ENCODE peak calls at places on chromosome 19, in eight cellular contexts. One of them, this sample, is unnamed.

GRCh38 chr19:11814707-11815050 is 606 bp downstream of the ZNF440 start:
- DNase-seq in AG04449: no peak
- DNase-seq in heart left ventricle: no peak
- DNase-seq in cardiac muscle cell: peak; percentile 30
- DNase-seq in foreskin fibroblast: peak; percentile 54
- DNase-seq in tibial artery: no peak
- DNase-seq in fibroblast of mammary gland: peak; percentile 53
- DNase-seq in ovary: no peak
- DNase-seq in this sample: no peak

GRCh38 chr19:13281567-13282291 is 131.5 kb downstream of the IER2 start:
- DNase-seq in AG04449: no peak
- DNase-seq in heart left ventricle: no peak
- DNase-seq in cardiac muscle cell: no peak
- DNase-seq in foreskin fibroblast: no peak
- DNase-seq in tibial artery: no peak
- DNase-seq in fibroblast of mammary gland: peak; percentile 16
- DNase-seq in ovary: no peak
- DNase-seq in this sample: no peak

GRCh38 chr19:45882652-45883585 is 3.0 kb downstream of the IRF2BP1 start:
- DNase-seq in AG04449: peak; percentile 33
- DNase-seq in heart left ventricle: peak; percentile 78
- DNase-seq in cardiac muscle cell: peak; percentile 89
- DNase-seq in foreskin fibroblast: peak; percentile 93
- DNase-seq in tibial artery: peak; percentile 78
- DNase-seq in fibroblast of mammary gland: peak; percentile 86
- DNase-seq in ovary: peak; percentile 69
- DNase-seq in this sample: no peak

GRCh38 chr19:49395581-49396407 is 7.7 kb downstream of the KASH5 start:
- DNase-seq in AG04449: no peak
- DNase-seq in heart left ventricle: no peak
- DNase-seq in cardiac muscle cell: no peak
- DNase-seq in foreskin fibroblast: no peak
- DNase-seq in tibial artery: no peak
- DNase-seq in fibroblast of mammary gland: no peak
- DNase-seq in ovary: peak; percentile 22
- DNase-seq in this sample: no peak

GRCh38 chr19:28880735-28881401 is 332.1 kb downstream of the UQCRFS1 start:
- DNase-seq in AG04449: no peak
- DNase-seq in heart left ventricle: no peak
- DNase-seq in cardiac muscle cell: no peak
- DNase-seq in foreskin fibroblast: no peak
- DNase-seq in tibial artery: no peak
- DNase-seq in fibroblast of mammary gland: no peak
- DNase-seq in ovary: no peak
- DNase-seq in this sample: no peak

GRCh38 chr19:10105241-10106099 is 692 bp upstream of the PPAN start:
- DNase-seq in AG04449: no peak
- DNase-seq in heart left ventricle: no peak
- DNase-seq in cardiac muscle cell: no peak
- DNase-seq in foreskin fibroblast: no peak
- DNase-seq in tibial artery: no peak
- DNase-seq in fibroblast of mammary gland: no peak
- DNase-seq in ovary: no peak
- DNase-seq in this sample: no peak

GRCh38 chr19:806815-807421 is 9.7 kb downstream of the PTBP1 start:
- DNase-seq in AG04449: no peak
- DNase-seq in heart left ventricle: no peak
- DNase-seq in cardiac muscle cell: no peak
- DNase-seq in foreskin fibroblast: no peak
- DNase-seq in tibial artery: no peak
- DNase-seq in fibroblast of mammary gland: no peak
- DNase-seq in ovary: no peak
- DNase-seq in this sample: no peak

GRCh38 chr19:920051-920857 is 3.1 kb downstream of the KISS1R start:
- DNase-seq in AG04449: no peak
- DNase-seq in heart left ventricle: no peak
- DNase-seq in cardiac muscle cell: peak; percentile 45
- DNase-seq in foreskin fibroblast: peak; percentile 59
- DNase-seq in tibial artery: no peak
- DNase-seq in fibroblast of mammary gland: no peak
- DNase-seq in ovary: no peak
- DNase-seq in this sample: no peak

GRCh38 chr19:1125601-1126533 is 22.1 kb downstream of the GPX4 start:
- DNase-seq in AG04449: no peak
- DNase-seq in heart left ventricle: no peak
- DNase-seq in cardiac muscle cell: no peak
- DNase-seq in foreskin fibroblast: no peak
- DNase-seq in tibial artery: peak; percentile 22
- DNase-seq in fibroblast of mammary gland: peak; percentile 38
- DNase-seq in ovary: no peak
- DNase-seq in this sample: no peak

GRCh38 chr19:2734589-2735288 is 5.1 kb downstream of the SLC39A3 start:
- DNase-seq in AG04449: no peak
- DNase-seq in heart left ventricle: no peak
- DNase-seq in cardiac muscle cell: no peak
- DNase-seq in foreskin fibroblast: no peak
- DNase-seq in tibial artery: no peak
- DNase-seq in fibroblast of mammary gland: no peak
- DNase-seq in ovary: no peak
- DNase-seq in this sample: no peak

GRCh38 chr19:51712461-51713081 is 11.2 kb downstream of the HAS1 start:
- DNase-seq in AG04449: no peak
- DNase-seq in heart left ventricle: no peak
- DNase-seq in cardiac muscle cell: no peak
- DNase-seq in foreskin fibroblast: peak; percentile 43
- DNase-seq in tibial artery: no peak
- DNase-seq in fibroblast of mammary gland: peak; percentile 55
- DNase-seq in ovary: no peak
- DNase-seq in this sample: peak; percentile 50

GRCh38 chr19:13726323-13726722 is 38.0 kb upstream of the MRI1 start:
- DNase-seq in AG04449: no peak
- DNase-seq in heart left ventricle: no peak
- DNase-seq in cardiac muscle cell: no peak
- DNase-seq in foreskin fibroblast: no peak
- DNase-seq in tibial artery: no peak
- DNase-seq in fibroblast of mammary gland: no peak
- DNase-seq in ovary: no peak
- DNase-seq in this sample: no peak

GRCh38 chr19:48645652-48646191 is at the start of gene CA11:
- DNase-seq in AG04449: no peak
- DNase-seq in heart left ventricle: no peak
- DNase-seq in cardiac muscle cell: no peak
- DNase-seq in foreskin fibroblast: peak; percentile 38
- DNase-seq in tibial artery: no peak
- DNase-seq in fibroblast of mammary gland: no peak
- DNase-seq in ovary: peak; percentile 35
- DNase-seq in this sample: no peak

GRCh38 chr19:51127755-51128154 is 3.0 kb downstream of the SIGLEC9 start:
- DNase-seq in AG04449: no peak
- DNase-seq in heart left ventricle: peak; percentile 72
- DNase-seq in cardiac muscle cell: no peak
- DNase-seq in foreskin fibroblast: no peak
- DNase-seq in tibial artery: peak; percentile 49
- DNase-seq in fibroblast of mammary gland: peak; percentile 80
- DNase-seq in ovary: no peak
- DNase-seq in this sample: no peak

GRCh38 chr19:53977429-53977990 is 13.9 kb upstream of the CACNG6 start:
- DNase-seq in AG04449: peak; percentile 31
- DNase-seq in heart left ventricle: peak; percentile 75
- DNase-seq in cardiac muscle cell: peak; percentile 91
- DNase-seq in foreskin fibroblast: peak; percentile 89
- DNase-seq in tibial artery: peak; percentile 83
- DNase-seq in fibroblast of mammary gland: peak; percentile 80
- DNase-seq in ovary: peak; percentile 16
- DNase-seq in this sample: peak; percentile 32

GRCh38 chr19:51690359-51691121 is 2.6 kb upstream of the SPACA6 start:
- DNase-seq in AG04449: no peak
- DNase-seq in heart left ventricle: peak; percentile 76
- DNase-seq in cardiac muscle cell: peak; percentile 75
- DNase-seq in foreskin fibroblast: peak; percentile 86
- DNase-seq in tibial artery: no peak
- DNase-seq in fibroblast of mammary gland: peak; percentile 60
- DNase-seq in ovary: peak; percentile 90
- DNase-seq in this sample: no peak

GRCh38 chr19:15641901-15642491 is 1.3 kb downstream of the CYP4F3 start:
- DNase-seq in AG04449: no peak
- DNase-seq in heart left ventricle: no peak
- DNase-seq in cardiac muscle cell: no peak
- DNase-seq in foreskin fibroblast: no peak
- DNase-seq in tibial artery: no peak
- DNase-seq in fibroblast of mammary gland: no peak
- DNase-seq in ovary: no peak
- DNase-seq in this sample: no peak

GRCh38 chr19:1819211-1819975 is 7.3 kb upstream of the ATP8B3 start:
- DNase-seq in AG04449: no peak
- DNase-seq in heart left ventricle: peak; percentile 17
- DNase-seq in cardiac muscle cell: no peak
- DNase-seq in foreskin fibroblast: no peak
- DNase-seq in tibial artery: no peak
- DNase-seq in fibroblast of mammary gland: no peak
- DNase-seq in ovary: no peak
- DNase-seq in this sample: no peak

GRCh38 chr19:38686530-38686888 is 39.1 kb downstream of the ACTN4 start:
- DNase-seq in AG04449: no peak
- DNase-seq in heart left ventricle: no peak
- DNase-seq in cardiac muscle cell: no peak
- DNase-seq in foreskin fibroblast: no peak
- DNase-seq in tibial artery: no peak
- DNase-seq in fibroblast of mammary gland: no peak
- DNase-seq in ovary: no peak
- DNase-seq in this sample: no peak

GRCh38 chr19:46692918-46693722 is 23.8 kb downstream of the PRKD2 start:
- DNase-seq in AG04449: no peak
- DNase-seq in heart left ventricle: no peak
- DNase-seq in cardiac muscle cell: no peak
- DNase-seq in foreskin fibroblast: no peak
- DNase-seq in tibial artery: no peak
- DNase-seq in fibroblast of mammary gland: no peak
- DNase-seq in ovary: no peak
- DNase-seq in this sample: no peak

GRCh38 chr19:35723671-35724070 is 5.9 kb downstream of the KMT2B start:
- DNase-seq in AG04449: no peak
- DNase-seq in heart left ventricle: no peak
- DNase-seq in cardiac muscle cell: no peak
- DNase-seq in foreskin fibroblast: no peak
- DNase-seq in tibial artery: no peak
- DNase-seq in fibroblast of mammary gland: no peak
- DNase-seq in ovary: no peak
- DNase-seq in this sample: no peak

GRCh38 chr19:38389101-38389925 is 816 bp downstream of the SPRED3 start:
- DNase-seq in AG04449: no peak
- DNase-seq in heart left ventricle: peak; percentile 53
- DNase-seq in cardiac muscle cell: peak; percentile 41
- DNase-seq in foreskin fibroblast: peak; percentile 91
- DNase-seq in tibial artery: no peak
- DNase-seq in fibroblast of mammary gland: peak; percentile 81
- DNase-seq in ovary: no peak
- DNase-seq in this sample: no peak

GRCh38 chr19:33176670-33177416 is 17.3 kb upstream of the LRP3 start:
- DNase-seq in AG04449: peak; percentile 91
- DNase-seq in heart left ventricle: peak; percentile 97
- DNase-seq in cardiac muscle cell: peak; percentile 97
- DNase-seq in foreskin fibroblast: peak; percentile 100
- DNase-seq in tibial artery: peak; percentile 97
- DNase-seq in fibroblast of mammary gland: peak; percentile 98
- DNase-seq in ovary: peak; percentile 94
- DNase-seq in this sample: peak; percentile 94
- TF ChIP-seq CTCF in AG04449: peak; percentile 10
- TF ChIP-seq CTCF in heart left ventricle: no peak
- TF ChIP-seq CTCF in cardiac muscle cell: peak; percentile 29
- TF ChIP-seq CTCF in foreskin fibroblast: no peak
- TF ChIP-seq CTCF in tibial artery: peak; percentile 21
- TF ChIP-seq CTCF in fibroblast of mammary gland: no peak
- TF ChIP-seq CTCF in ovary: no peak
- TF ChIP-seq CTCF in this sample: no peak

GRCh38 chr19:19106061-19106551 is 32.2 kb downstream of the TMEM161A start:
- DNase-seq in AG04449: no peak
- DNase-seq in heart left ventricle: peak; percentile 47
- DNase-seq in cardiac muscle cell: peak; percentile 21
- DNase-seq in foreskin fibroblast: peak; percentile 73
- DNase-seq in tibial artery: no peak
- DNase-seq in fibroblast of mammary gland: peak; percentile 26
- DNase-seq in ovary: peak; percentile 60
- DNase-seq in this sample: no peak
- H3K4me3 ChIP-seq in AG04449: peak overlapping the region; percentile 32
- H3K4me3 ChIP-seq in heart left ventricle: no peak overlapping the region
- H3K4me3 ChIP-seq in cardiac muscle cell: peak overlapping the region; percentile 23
- H3K4me3 ChIP-seq in foreskin fibroblast: peak overlapping the region; percentile 31
- H3K4me3 ChIP-seq in tibial artery: peak overlapping the region; percentile 8
- H3K4me3 ChIP-seq in fibroblast of mammary gland: peak overlapping the region; percentile 52
- H3K4me3 ChIP-seq in ovary: peak overlapping the region; percentile 51
- H3K4me3 ChIP-seq in this sample: no peak overlapping the region

GRCh38 chr19:31459430-31459829 is 110.2 kb upstream of the TSHZ3 start:
- DNase-seq in AG04449: no peak
- DNase-seq in heart left ventricle: no peak
- DNase-seq in cardiac muscle cell: no peak
- DNase-seq in foreskin fibroblast: no peak
- DNase-seq in tibial artery: no peak
- DNase-seq in fibroblast of mammary gland: peak; percentile 6
- DNase-seq in ovary: no peak
- DNase-seq in this sample: no peak
- TF ChIP-seq CTCF in AG04449: no peak
- TF ChIP-seq CTCF in heart left ventricle: no peak
- TF ChIP-seq CTCF in cardiac muscle cell: no peak
- TF ChIP-seq CTCF in foreskin fibroblast: no peak
- TF ChIP-seq CTCF in tibial artery: no peak
- TF ChIP-seq CTCF in fibroblast of mammary gland: no peak
- TF ChIP-seq CTCF in ovary: no peak
- TF ChIP-seq CTCF in this sample: no peak

DNA sequence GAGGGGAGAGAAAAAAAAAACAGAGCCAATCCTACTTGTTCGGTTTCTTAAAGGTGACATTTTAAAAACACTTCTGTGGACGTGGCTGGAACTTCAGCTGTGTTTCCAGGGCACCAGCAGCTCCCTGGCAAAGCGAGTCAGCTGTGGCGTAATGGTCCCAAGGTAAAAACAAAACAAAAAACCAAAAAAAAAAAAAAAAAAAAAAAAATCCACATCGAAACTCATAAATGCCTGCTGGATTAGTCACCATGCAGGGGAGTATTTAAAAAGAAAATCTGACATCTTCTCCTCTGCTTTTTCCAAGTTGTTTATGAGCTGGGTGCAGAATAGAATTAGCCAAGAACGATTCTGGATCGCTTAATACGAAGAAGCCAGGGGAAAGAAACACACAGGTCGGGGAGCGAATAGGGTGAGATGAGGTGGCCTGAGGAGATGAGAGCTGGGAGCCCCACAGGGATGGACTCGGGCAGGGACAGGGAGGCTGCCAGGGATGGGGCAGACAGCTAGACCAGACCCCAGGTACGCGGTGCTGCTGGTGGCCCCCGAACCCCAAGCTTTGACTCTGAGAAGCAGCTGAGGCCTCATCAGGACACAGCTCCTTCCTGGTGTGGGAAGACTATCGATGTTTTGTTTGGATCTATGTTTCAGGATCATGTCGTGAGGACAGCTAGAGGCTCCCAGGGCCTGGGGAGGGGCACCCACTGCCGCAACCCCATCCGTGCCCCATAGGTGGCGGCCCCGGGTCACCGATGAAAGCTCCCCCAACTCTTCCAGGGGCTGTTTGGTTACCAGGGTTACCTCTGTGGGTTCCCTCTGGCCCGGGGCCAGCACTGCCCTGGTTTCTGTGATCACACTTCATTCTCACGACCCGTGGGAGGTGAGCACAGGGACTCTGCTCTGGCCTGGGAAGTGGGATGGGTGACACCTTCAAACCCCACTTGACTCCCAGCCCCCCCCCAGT is 3.1 kb upstream of the CTXN1 start:
- DNase-seq in AG04449: peak; percentile 45
- DNase-seq in heart left ventricle: no peak
- DNase-seq in cardiac muscle cell: peak; percentile 49
- DNase-seq in foreskin fibroblast: peak; percentile 87
- DNase-seq in tibial artery: peak; percentile 80
- DNase-seq in fibroblast of mammary gland: peak; percentile 87
- DNase-seq in ovary: peak; percentile 74
- DNase-seq in this sample: no peak
- H3K4me3 ChIP-seq in AG04449: peak overlapping the region; percentile 6
- H3K4me3 ChIP-seq in heart left ventricle: no peak overlapping the region
- H3K4me3 ChIP-seq in cardiac muscle cell: no peak overlapping the region
- H3K4me3 ChIP-seq in foreskin fibroblast: no peak overlapping the region
- H3K4me3 ChIP-seq in tibial artery: peak overlapping the region; percentile 21
- H3K4me3 ChIP-seq in fibroblast of mammary gland: no peak overlapping the region
- H3K4me3 ChIP-seq in ovary: peak overlapping the region; percentile 13
- H3K4me3 ChIP-seq in this sample: no peak overlapping the region

This sample was measured in LNCaP clone FGC.